ENCODE peak calls at places on chromosome 13, in eight cellular contexts. One of them, this sample, is unnamed.
A peak's percentile ranks its signal among the peaks of the same experiment; 100 is the strongest.

GRCh38 chr13:85665286-85665685 is 133.9 kb downstream of the SLITRK6 start:
- DNase-seq in psoas muscle: no peak
- DNase-seq in A549: peak; percentile 25
- DNase-seq in uterus: no peak
- DNase-seq in activated B cell treated with CpG ODN at 0.5 μM for 24 hours: no peak
- DNase-seq in GM12865: no peak
- DNase-seq in CD4-positive, alpha-beta T cell: no peak
- DNase-seq in progenitor cell of endocrine pancreas: no peak
- DNase-seq in this sample: no peak

GRCh38 chr13:35851238-35851814 is 279.9 kb downstream of the DCLK1 start:
- DNase-seq in psoas muscle: no peak
- DNase-seq in A549: no peak
- DNase-seq in uterus: no peak
- DNase-seq in activated B cell treated with CpG ODN at 0.5 μM for 24 hours: no peak
- DNase-seq in GM12865: no peak
- DNase-seq in CD4-positive, alpha-beta T cell: no peak
- DNase-seq in progenitor cell of endocrine pancreas: no peak
- DNase-seq in this sample: no peak

GRCh38 chr13:95457294-95457693 is 95.2 kb upstream of the CLDN10 start:
- DNase-seq in psoas muscle: no peak
- DNase-seq in A549: no peak
- DNase-seq in uterus: no peak
- DNase-seq in activated B cell treated with CpG ODN at 0.5 μM for 24 hours: no peak
- DNase-seq in GM12865: peak; percentile 91
- DNase-seq in CD4-positive, alpha-beta T cell: no peak
- DNase-seq in progenitor cell of endocrine pancreas: no peak
- DNase-seq in this sample: no peak

GRCh38 chr13:28658539-28658795 is 463 bp upstream of the POMP start:
- DNase-seq in psoas muscle: no peak
- DNase-seq in A549: no peak
- DNase-seq in uterus: no peak
- DNase-seq in activated B cell treated with CpG ODN at 0.5 μM for 24 hours: no peak
- DNase-seq in GM12865: no peak
- DNase-seq in CD4-positive, alpha-beta T cell: no peak
- DNase-seq in progenitor cell of endocrine pancreas: no peak
- DNase-seq in this sample: no peak

GRCh38 chr13:51637852-51638496 is 53.7 kb downstream of the WDFY2 start:
- DNase-seq in psoas muscle: no peak
- DNase-seq in A549: no peak
- DNase-seq in uterus: no peak
- DNase-seq in activated B cell treated with CpG ODN at 0.5 μM for 24 hours: no peak
- DNase-seq in GM12865: no peak
- DNase-seq in CD4-positive, alpha-beta T cell: no peak
- DNase-seq in progenitor cell of endocrine pancreas: no peak
- DNase-seq in this sample: no peak

GRCh38 chr13:47287291-47287751 is 390.5 kb upstream of the HTR2A start:
- DNase-seq in psoas muscle: no peak
- DNase-seq in A549: no peak
- DNase-seq in uterus: no peak
- DNase-seq in activated B cell treated with CpG ODN at 0.5 μM for 24 hours: no peak
- DNase-seq in GM12865: no peak
- DNase-seq in CD4-positive, alpha-beta T cell: no peak
- DNase-seq in progenitor cell of endocrine pancreas: no peak
- DNase-seq in this sample: no peak

GRCh38 chr13:40665061-40665753 is 1.2 kb downstream of the FOXO1 start:
- DNase-seq in psoas muscle: peak; percentile 68
- DNase-seq in A549: peak; percentile 42
- DNase-seq in uterus: peak; percentile 59
- DNase-seq in activated B cell treated with CpG ODN at 0.5 μM for 24 hours: no peak
- DNase-seq in GM12865: peak; percentile 65
- DNase-seq in CD4-positive, alpha-beta T cell: peak; percentile 5
- DNase-seq in progenitor cell of endocrine pancreas: peak; percentile 46
- DNase-seq in this sample: peak; percentile 46

GRCh38 chr13:26328326-26328725 is 74.4 kb downstream of the CDK8 start:
- DNase-seq in psoas muscle: no peak
- DNase-seq in A549: no peak
- DNase-seq in uterus: no peak
- DNase-seq in activated B cell treated with CpG ODN at 0.5 μM for 24 hours: no peak
- DNase-seq in GM12865: no peak
- DNase-seq in CD4-positive, alpha-beta T cell: no peak
- DNase-seq in progenitor cell of endocrine pancreas: no peak
- DNase-seq in this sample: no peak

GRCh38 chr13:30333601-30334000 is 26.2 kb upstream of the KATNAL1 start:
- DNase-seq in psoas muscle: no peak
- DNase-seq in A549: no peak
- DNase-seq in uterus: no peak
- DNase-seq in activated B cell treated with CpG ODN at 0.5 μM for 24 hours: no peak
- DNase-seq in GM12865: no peak
- DNase-seq in CD4-positive, alpha-beta T cell: no peak
- DNase-seq in progenitor cell of endocrine pancreas: no peak
- DNase-seq in this sample: no peak

GRCh38 chr13:41211062-41211461 is 16.7 kb upstream of the KBTBD7 start:
- DNase-seq in psoas muscle: no peak
- DNase-seq in A549: no peak
- DNase-seq in uterus: no peak
- DNase-seq in activated B cell treated with CpG ODN at 0.5 μM for 24 hours: no peak
- DNase-seq in GM12865: no peak
- DNase-seq in CD4-positive, alpha-beta T cell: no peak
- DNase-seq in progenitor cell of endocrine pancreas: no peak
- DNase-seq in this sample: no peak

GRCh38 chr13:107202371-107203023 is 634.6 kb upstream of the ARGLU1 start:
- DNase-seq in psoas muscle: no peak
- DNase-seq in A549: no peak
- DNase-seq in uterus: peak; percentile 66
- DNase-seq in activated B cell treated with CpG ODN at 0.5 μM for 24 hours: no peak
- DNase-seq in GM12865: no peak
- DNase-seq in CD4-positive, alpha-beta T cell: no peak
- DNase-seq in progenitor cell of endocrine pancreas: no peak
- DNase-seq in this sample: no peak

GRCh38 chr13:40963927-40964326 is 55.2 kb downstream of the ELF1 start:
- DNase-seq in psoas muscle: no peak
- DNase-seq in A549: peak; percentile 23
- DNase-seq in uterus: no peak
- DNase-seq in activated B cell treated with CpG ODN at 0.5 μM for 24 hours: no peak
- DNase-seq in GM12865: no peak
- DNase-seq in CD4-positive, alpha-beta T cell: no peak
- DNase-seq in progenitor cell of endocrine pancreas: no peak
- DNase-seq in this sample: no peak

GRCh38 chr13:111598751-111599150 is 278.3 kb downstream of the TEX29 start:
- DNase-seq in psoas muscle: no peak
- DNase-seq in A549: no peak
- DNase-seq in uterus: no peak
- DNase-seq in activated B cell treated with CpG ODN at 0.5 μM for 24 hours: no peak
- DNase-seq in GM12865: no peak
- DNase-seq in CD4-positive, alpha-beta T cell: no peak
- DNase-seq in progenitor cell of endocrine pancreas: no peak
- DNase-seq in this sample: no peak

GRCh38 chr13:101417043-101417406 is 717 bp upstream of the NALCN start:
- DNase-seq in psoas muscle: no peak
- DNase-seq in A549: peak; percentile 39
- DNase-seq in uterus: no peak
- DNase-seq in activated B cell treated with CpG ODN at 0.5 μM for 24 hours: no peak
- DNase-seq in GM12865: no peak
- DNase-seq in CD4-positive, alpha-beta T cell: no peak
- DNase-seq in progenitor cell of endocrine pancreas: no peak
- DNase-seq in this sample: no peak

GRCh38 chr13:41658057-41658642 is 200.8 kb downstream of the RGCC start:
- DNase-seq in psoas muscle: no peak
- DNase-seq in A549: no peak
- DNase-seq in uterus: no peak
- DNase-seq in activated B cell treated with CpG ODN at 0.5 μM for 24 hours: no peak
- DNase-seq in GM12865: no peak
- DNase-seq in CD4-positive, alpha-beta T cell: no peak
- DNase-seq in progenitor cell of endocrine pancreas: no peak
- DNase-seq in this sample: no peak

GRCh38 chr13:73303858-73304257 is 245.1 kb downstream of the KLF5 start:
- DNase-seq in psoas muscle: no peak
- DNase-seq in A549: no peak
- DNase-seq in uterus: no peak
- DNase-seq in activated B cell treated with CpG ODN at 0.5 μM for 24 hours: no peak
- DNase-seq in GM12865: no peak
- DNase-seq in CD4-positive, alpha-beta T cell: no peak
- DNase-seq in progenitor cell of endocrine pancreas: no peak
- DNase-seq in this sample: no peak

GRCh38 chr13:114235697-114236096 is 1.0 kb downstream of the CDC16 start:
- DNase-seq in psoas muscle: no peak
- DNase-seq in A549: no peak
- DNase-seq in uterus: no peak
- DNase-seq in activated B cell treated with CpG ODN at 0.5 μM for 24 hours: no peak
- DNase-seq in GM12865: no peak
- DNase-seq in CD4-positive, alpha-beta T cell: no peak
- DNase-seq in progenitor cell of endocrine pancreas: no peak
- DNase-seq in this sample: no peak

GRCh38 chr13:64480648-64481047 is 2749.5 kb downstream of the PCDH9 start:
- DNase-seq in psoas muscle: peak; percentile 22
- DNase-seq in A549: no peak
- DNase-seq in uterus: no peak
- DNase-seq in activated B cell treated with CpG ODN at 0.5 μM for 24 hours: no peak
- DNase-seq in GM12865: no peak
- DNase-seq in CD4-positive, alpha-beta T cell: no peak
- DNase-seq in progenitor cell of endocrine pancreas: no peak
- DNase-seq in this sample: no peak

GRCh38 chr13:29733069-29733700 is 117.2 kb downstream of the UBL3 start:
- DNase-seq in psoas muscle: no peak
- DNase-seq in A549: no peak
- DNase-seq in uterus: no peak
- DNase-seq in activated B cell treated with CpG ODN at 0.5 μM for 24 hours: no peak
- DNase-seq in GM12865: no peak
- DNase-seq in CD4-positive, alpha-beta T cell: no peak
- DNase-seq in progenitor cell of endocrine pancreas: no peak
- DNase-seq in this sample: no peak

GRCh38 chr13:112733661-112734379 is 44.0 kb downstream of the ATP11A start:
- DNase-seq in psoas muscle: no peak
- DNase-seq in A549: no peak
- DNase-seq in uterus: no peak
- DNase-seq in activated B cell treated with CpG ODN at 0.5 μM for 24 hours: no peak
- DNase-seq in GM12865: no peak
- DNase-seq in CD4-positive, alpha-beta T cell: no peak
- DNase-seq in progenitor cell of endocrine pancreas: no peak
- DNase-seq in this sample: no peak

GRCh38 chr13:19888799-19889198 is 25.4 kb upstream of the ZMYM5 start:
- DNase-seq in psoas muscle: no peak
- DNase-seq in A549: no peak
- DNase-seq in uterus: no peak
- DNase-seq in activated B cell treated with CpG ODN at 0.5 μM for 24 hours: no peak
- DNase-seq in GM12865: no peak
- DNase-seq in CD4-positive, alpha-beta T cell: no peak
- DNase-seq in progenitor cell of endocrine pancreas: no peak
- DNase-seq in this sample: no peak

GRCh38 chr13:95756072-95756471 is 79.1 kb downstream of the DNAJC3 start:
- DNase-seq in psoas muscle: no peak
- DNase-seq in A549: no peak
- DNase-seq in uterus: no peak
- DNase-seq in activated B cell treated with CpG ODN at 0.5 μM for 24 hours: no peak
- DNase-seq in GM12865: no peak
- DNase-seq in CD4-positive, alpha-beta T cell: no peak
- DNase-seq in progenitor cell of endocrine pancreas: no peak
- DNase-seq in this sample: no peak

GRCh38 chr13:74444877-74445479 is 310.8 kb upstream of the KLF12 start:
- DNase-seq in psoas muscle: no peak
- DNase-seq in A549: no peak
- DNase-seq in uterus: no peak
- DNase-seq in activated B cell treated with CpG ODN at 0.5 μM for 24 hours: no peak
- DNase-seq in GM12865: no peak
- DNase-seq in CD4-positive, alpha-beta T cell: no peak
- DNase-seq in progenitor cell of endocrine pancreas: no peak
- DNase-seq in this sample: no peak

GRCh38 chr13:35723820-35724219 is 247.3 kb upstream of the MAB21L1 start:
- DNase-seq in psoas muscle: no peak
- DNase-seq in A549: no peak
- DNase-seq in uterus: no peak
- DNase-seq in activated B cell treated with CpG ODN at 0.5 μM for 24 hours: no peak
- DNase-seq in GM12865: no peak
- DNase-seq in CD4-positive, alpha-beta T cell: no peak
- DNase-seq in progenitor cell of endocrine pancreas: no peak
- DNase-seq in this sample: no peak

GRCh38 chr13:95360464-95361097 is 59.3 kb upstream of the ABCC4 start:
- DNase-seq in psoas muscle: no peak
- DNase-seq in A549: no peak
- DNase-seq in uterus: no peak
- DNase-seq in activated B cell treated with CpG ODN at 0.5 μM for 24 hours: no peak
- DNase-seq in GM12865: no peak
- DNase-seq in CD4-positive, alpha-beta T cell: no peak
- DNase-seq in progenitor cell of endocrine pancreas: no peak
- DNase-seq in this sample: no peak

GRCh38 chr13:77337159-77337558 is 10.3 kb upstream of the MYCBP2 start:
- DNase-seq in psoas muscle: no peak
- DNase-seq in A549: no peak
- DNase-seq in uterus: no peak
- DNase-seq in activated B cell treated with CpG ODN at 0.5 μM for 24 hours: no peak
- DNase-seq in GM12865: peak; percentile 26
- DNase-seq in CD4-positive, alpha-beta T cell: no peak
- DNase-seq in progenitor cell of endocrine pancreas: no peak
- DNase-seq in this sample: no peak
- TF ChIP-seq CTCF in psoas muscle: no peak
- TF ChIP-seq CTCF in A549: no peak
- TF ChIP-seq CTCF in uterus: no peak
- TF ChIP-seq CTCF in activated B cell treated with CpG ODN at 0.5 μM for 24 hours: no peak
- TF ChIP-seq CTCF in GM12865: no peak
- TF ChIP-seq CTCF in CD4-positive, alpha-beta T cell: no peak
- TF ChIP-seq CTCF in progenitor cell of endocrine pancreas: no peak
- TF ChIP-seq CTCF in this sample: no peak

GRCh38 chr13:70339738-70340137 is 231.5 kb upstream of the KLHL1 start:
- DNase-seq in psoas muscle: peak; percentile 15
- DNase-seq in A549: peak; percentile 32
- DNase-seq in uterus: no peak
- DNase-seq in activated B cell treated with CpG ODN at 0.5 μM for 24 hours: no peak
- DNase-seq in GM12865: peak; percentile 18
- DNase-seq in CD4-positive, alpha-beta T cell: no peak
- DNase-seq in progenitor cell of endocrine pancreas: no peak
- DNase-seq in this sample: no peak
- TF ChIP-seq CTCF in psoas muscle: no peak
- TF ChIP-seq CTCF in A549: no peak
- TF ChIP-seq CTCF in uterus: no peak
- TF ChIP-seq CTCF in activated B cell treated with CpG ODN at 0.5 μM for 24 hours: no peak
- TF ChIP-seq CTCF in GM12865: peak; percentile 50
- TF ChIP-seq CTCF in CD4-positive, alpha-beta T cell: no peak
- TF ChIP-seq CTCF in progenitor cell of endocrine pancreas: peak; percentile 61
- TF ChIP-seq CTCF in this sample: no peak

GRCh38 chr13:32983058-32983457 is 33.2 kb upstream of the KL start:
- DNase-seq in psoas muscle: no peak
- DNase-seq in A549: no peak
- DNase-seq in uterus: no peak
- DNase-seq in activated B cell treated with CpG ODN at 0.5 μM for 24 hours: no peak
- DNase-seq in GM12865: no peak
- DNase-seq in CD4-positive, alpha-beta T cell: no peak
- DNase-seq in progenitor cell of endocrine pancreas: no peak
- DNase-seq in this sample: no peak
- TF ChIP-seq CTCF in psoas muscle: no peak
- TF ChIP-seq CTCF in A549: no peak
- TF ChIP-seq CTCF in uterus: no peak
- TF ChIP-seq CTCF in activated B cell treated with CpG ODN at 0.5 μM for 24 hours: no peak
- TF ChIP-seq CTCF in GM12865: no peak
- TF ChIP-seq CTCF in CD4-positive, alpha-beta T cell: no peak
- TF ChIP-seq CTCF in progenitor cell of endocrine pancreas: no peak
- TF ChIP-seq CTCF in this sample: no peak

DNA sequence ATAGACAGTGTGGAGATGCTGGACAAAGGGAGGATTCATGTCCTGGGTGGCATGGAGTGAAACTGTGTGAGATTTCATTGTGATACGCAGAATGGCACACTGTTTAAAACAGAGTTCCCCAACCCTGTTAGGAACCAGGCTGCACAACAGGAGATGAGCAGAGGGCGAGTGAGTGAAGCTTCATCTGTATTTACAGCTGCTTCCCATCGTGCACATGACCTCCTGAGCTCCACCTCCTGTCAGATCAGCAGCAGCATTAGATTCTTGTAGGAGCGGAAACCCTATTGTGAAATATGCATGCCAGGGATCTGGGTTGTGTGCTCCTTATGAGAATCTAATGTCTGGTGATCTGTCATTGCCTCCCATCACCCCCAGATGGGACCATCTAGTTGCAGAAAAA is 72.5 kb downstream of the RAP2A start:
- DNase-seq in psoas muscle: no peak
- DNase-seq in A549: no peak
- DNase-seq in uterus: no peak
- DNase-seq in activated B cell treated with CpG ODN at 0.5 μM for 24 hours: no peak
- DNase-seq in GM12865: no peak
- DNase-seq in CD4-positive, alpha-beta T cell: no peak
- DNase-seq in progenitor cell of endocrine pancreas: no peak
- DNase-seq in this sample: no peak
- TF ChIP-seq CTCF in psoas muscle: no peak
- TF ChIP-seq CTCF in A549: no peak
- TF ChIP-seq CTCF in uterus: no peak
- TF ChIP-seq CTCF in activated B cell treated with CpG ODN at 0.5 μM for 24 hours: no peak
- TF ChIP-seq CTCF in GM12865: no peak
- TF ChIP-seq CTCF in CD4-positive, alpha-beta T cell: no peak
- TF ChIP-seq CTCF in progenitor cell of endocrine pancreas: no peak
- TF ChIP-seq CTCF in this sample: no peak